ENCODE peak calls at places on chromosome 1, in five cellular contexts. W, R, T, S and E are unnamed samples.

GRCh38 chr1:189859385-189859977 is 618.2 kb downstream of the BRINP3 start:
- DNase-seq in W (no peak), R (peak; percentile 20), T (peak; percentile 59), S (no peak), E (no peak)

GRCh38 chr1:236063919-236064673 is 794 bp downstream of the NID1 start:
- DNase-seq in W (no peak), R (peak; percentile 42), T (peak; percentile 63), S (peak; percentile 63), E (peak; percentile 37)

GRCh38 chr1:66292944-66293343 is 241.0 kb upstream of the SGIP1 start:
- DNase-seq in W (no peak), R (no peak), T (no peak), S (no peak), E (no peak)

GRCh38 chr1:231219422-231220401 is 21.3 kb upstream of the GNPAT start:
- DNase-seq in W (no peak), R (no peak), T (peak; percentile 67), S (no peak), E (no peak)

GRCh38 chr1:244084763-244085162 is 33.7 kb downstream of the ZBTB18 start:
- DNase-seq in W (no peak), R (no peak), T (no peak), S (no peak), E (no peak)

GRCh38 chr1:55150880-55151582 is 64.1 kb downstream of the USP24 start:
- DNase-seq in W (no peak), R (peak; percentile 17), T (no peak), S (no peak), E (no peak)

GRCh38 chr1:107525146-107525545 is 384.3 kb downstream of the NTNG1 start:
- DNase-seq in W (no peak), R (no peak), T (no peak), S (no peak), E (no peak)

GRCh38 chr1:53295746-53296722 is 31.8 kb downstream of the LRP8 start:
- DNase-seq in W (no peak), R (peak; percentile 73), T (no peak), S (no peak), E (no peak)

GRCh38 chr1:974293-974640 is 7.6 kb downstream of the PERM1 start:
- DNase-seq in W (no peak), R (no peak), T (no peak), S (no peak), E (no peak)

GRCh38 chr1:114455102-114455785 is 55.8 kb downstream of the TRIM33 start:
- DNase-seq in W (no peak), R (no peak), T (no peak), S (no peak), E (no peak)

GRCh38 chr1:53409233-53409632 is 50.0 kb upstream of the DMRTB1 start:
- DNase-seq in W (no peak), R (no peak), T (no peak), S (no peak), E (no peak)

GRCh38 chr1:2547210-2548067 is 8.7 kb upstream of the TNFRSF14 start:
- DNase-seq in W (no peak), R (peak; percentile 68), T (no peak), S (no peak), E (no peak)

GRCh38 chr1:4964634-4965345 is 310.4 kb downstream of the AJAP1 start:
- DNase-seq in W (no peak), R (no peak), T (no peak), S (no peak), E (no peak)

GRCh38 chr1:19734056-19734455 is 65.7 kb downstream of the TMCO4 start:
- DNase-seq in W (no peak), R (no peak), T (no peak), S (peak; percentile 39), E (no peak)

GRCh38 chr1:117616967-117617366 is 11.1 kb downstream of the TENT5C start:
- DNase-seq in W (no peak), R (no peak), T (no peak), S (no peak), E (no peak)

GRCh38 chr1:43605761-43606160 is 44.2 kb upstream of the KDM4A start:
- DNase-seq in W (no peak), R (no peak), T (no peak), S (no peak), E (no peak)

GRCh38 chr1:60274422-60275419 is 201.2 kb upstream of the C1orf87 start:
- DNase-seq in W (no peak), R (no peak), T (no peak), S (no peak), E (no peak)

GRCh38 chr1:201538618-201539551 is at the start of gene NAV1:
- DNase-seq in W (no peak), R (peak; percentile 19), T (peak; percentile 29), S (peak; percentile 89), E (peak; percentile 45)

GRCh38 chr1:227924838-227925574 is 22.7 kb downstream of the WNT9A start:
- DNase-seq in W (no peak), R (no peak), T (no peak), S (no peak), E (no peak)

GRCh38 chr1:160682983-160683886 is 28.4 kb downstream of the CD48 start:
- DNase-seq in W (no peak), R (no peak), T (no peak), S (no peak), E (no peak)

GRCh38 chr1:204888294-204888693 is 17.6 kb downstream of the NFASC start:
- DNase-seq in W (no peak), R (no peak), T (no peak), S (no peak), E (no peak)

GRCh38 chr1:200262326-200262965 is 147.4 kb downstream of the ZNF281 start:
- DNase-seq in W (no peak), R (peak; percentile 29), T (no peak), S (no peak), E (no peak)
- TF ChIP-seq CTCF in W (no peak), R (peak; percentile 21), T (no peak), S (no peak), E (no peak)

DNA sequence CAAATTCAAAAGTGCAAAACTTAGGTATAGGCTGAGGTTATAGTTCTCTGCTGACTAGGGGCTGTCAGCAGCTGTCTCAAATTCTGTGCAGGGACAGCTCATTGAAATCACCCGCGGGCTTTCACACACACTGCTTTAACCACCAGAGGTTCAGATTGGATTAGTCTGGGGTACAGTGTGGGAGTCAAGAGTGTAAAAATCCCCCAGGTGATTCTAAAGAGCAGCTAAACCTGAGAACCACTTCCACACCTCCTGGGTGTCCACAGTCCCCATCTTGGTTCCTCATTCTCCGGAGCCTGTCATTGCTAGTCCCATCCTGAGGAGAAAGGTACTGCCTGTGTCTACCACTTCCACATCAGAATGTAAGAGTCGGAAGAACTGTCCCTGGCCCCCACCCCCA is 9.9 kb upstream of the TDRD10 start:
- DNase-seq in W (no peak), R (peak; percentile 31), T (no peak), S (no peak), E (no peak)
- TF ChIP-seq CTCF in W (no peak), R (no peak), T (no peak), S (no peak), E (no peak)

DNA sequence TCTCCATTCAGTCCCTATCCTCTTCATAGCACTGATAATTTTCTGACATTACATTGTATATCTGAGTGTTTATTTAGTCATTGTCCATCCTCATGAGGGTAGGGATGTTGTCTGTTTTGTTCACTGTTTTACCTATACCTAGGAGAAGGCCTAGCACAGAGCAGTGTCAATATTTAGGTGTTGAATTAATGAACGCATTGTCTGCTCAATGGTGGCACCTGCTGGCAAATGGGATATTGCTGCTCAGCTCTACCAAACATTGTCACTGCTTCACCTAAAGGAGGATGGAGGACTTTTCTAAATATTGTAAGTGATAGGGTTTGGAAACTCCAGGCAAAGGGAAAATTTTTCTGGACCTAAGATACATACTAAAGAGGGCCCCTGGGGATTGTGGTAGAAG is 243.9 kb downstream of the RRAGC start:
- DNase-seq in W (no peak), R (no peak), T (peak; percentile 1), S (no peak), E (no peak)
- TF ChIP-seq CTCF in W (peak; percentile 16), R (no peak), T (no peak), S (peak; percentile 4), E (no peak)

DNA sequence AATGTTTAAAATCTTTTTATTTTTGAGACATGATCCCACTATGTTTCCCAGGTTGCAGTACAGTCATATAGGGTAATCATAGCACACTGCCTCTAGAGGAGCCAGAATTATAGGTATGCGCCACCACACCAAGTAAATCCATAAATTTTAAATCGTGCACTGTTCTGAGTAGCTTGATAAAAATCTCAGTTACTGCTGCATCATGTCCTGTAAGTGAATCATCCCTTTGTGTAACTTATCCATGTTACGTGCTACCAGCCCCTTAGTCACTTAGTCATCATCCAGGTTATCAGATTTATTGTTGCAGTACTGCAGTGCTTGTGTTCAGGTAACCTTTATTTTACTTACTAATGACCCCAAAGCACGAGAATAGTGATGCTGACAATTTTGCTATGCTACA is 1770.9 kb downstream of the BRINP3 start:
- DNase-seq in W (peak; percentile 8), R (no peak), T (no peak), S (peak; percentile 85), E (no peak)
- TF ChIP-seq CTCF in W (no peak), R (no peak), T (no peak), S (peak; percentile 9), E (no peak)

GRCh38 chr1:147225193-147225730 is at the start of gene FMO5:
- DNase-seq in W (peak; percentile 45), R (peak; percentile 62), T (peak; percentile 56), S (peak; percentile 54), E (no peak)
- TF ChIP-seq CTCF in W (peak; percentile 29), R (no peak), T (no peak), S (peak; percentile 10), E (peak; percentile 14)

GRCh38 chr1:156896490-156897033 is 3.0 kb downstream of the PEAR1 start:
- DNase-seq in W (peak; percentile 72), R (no peak), T (peak; percentile 68), S (peak; percentile 85), E (no peak)
- TF ChIP-seq CTCF in W (no peak), R (no peak), T (no peak), S (no peak), E (no peak)

DNA sequence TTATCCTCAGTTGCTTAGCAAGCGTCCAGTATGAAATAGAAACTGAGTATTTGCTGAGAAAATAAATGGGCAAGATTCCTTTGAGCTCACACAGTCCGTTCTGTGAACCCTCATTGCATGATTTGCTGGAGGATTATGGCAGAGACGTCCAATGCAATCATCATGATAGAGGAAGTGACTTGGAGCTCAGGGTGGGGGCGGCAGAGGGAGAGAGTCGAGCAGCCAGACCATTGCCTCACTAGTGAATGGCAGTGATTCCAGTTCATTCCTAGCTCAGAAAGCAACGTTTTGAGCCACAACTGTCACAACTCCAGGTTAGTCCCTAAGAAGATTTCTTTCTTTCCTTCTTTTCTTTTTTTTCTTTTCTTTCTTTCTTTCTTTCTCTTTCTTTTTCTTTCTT is 27.5 kb upstream of the COL9A2 start:
- DNase-seq in W (peak; percentile 23), R (peak; percentile 41), T (peak; percentile 15), S (peak; percentile 7), E (no peak)
- TF ChIP-seq CTCF in W (no peak), R (no peak), T (no peak), S (no peak), E (no peak)

DNA sequence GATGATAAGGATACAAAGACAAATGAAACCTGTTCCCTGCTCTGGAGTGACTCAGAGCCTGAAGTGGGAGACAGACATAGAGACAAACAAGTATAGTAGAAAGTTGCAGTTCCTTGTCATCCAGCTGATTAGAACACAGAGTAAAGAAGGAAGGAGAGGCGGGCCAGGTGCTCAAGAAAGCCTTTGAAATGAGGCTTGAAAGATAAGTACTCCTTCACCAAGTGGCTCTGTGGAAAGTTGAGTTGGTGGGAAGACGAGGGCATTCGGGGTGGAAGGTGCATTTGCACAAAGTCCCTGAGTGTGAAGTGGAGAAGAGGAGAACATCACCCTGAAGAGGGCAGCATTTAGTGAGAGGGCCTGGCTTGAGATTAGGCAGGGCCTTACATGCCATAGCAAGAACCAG is 17.0 kb downstream of the MARK1 start:
- DNase-seq in W (no peak), R (no peak), T (peak; percentile 20), S (no peak), E (no peak)
- TF ChIP-seq CTCF in W (peak; percentile 20), R (no peak), T (no peak), S (no peak), E (peak; percentile 26)